ENCODE peak calls at places on chromosomes 11 and 22, in eight cellular contexts. A is HFFc6, N is D721Med, H is tibial nerve, G is AG10803, L is sigmoid colon, P is SK-N-SH, O is A549. M is an unnamed sample.

GRCh38 chr11:127037001-127037400 is 36.4 kb upstream of the KIRREL3 start:
- DNase-seq in A (no peak), N (no peak), H (no peak), G (no peak), L (no peak), P (no peak), O (no peak), M (no peak)

GRCh38 chr11:64358907-64359711 is at the start of gene RPS6KA4:
- DNase-seq in A (peak), N (peak), H (peak), G (peak), L (no peak), P (peak), O (peak), M (peak)

GRCh38 chr11:35166369-35167360 is 27.7 kb downstream of the CD44 start:
- DNase-seq in A (peak), N (no peak), H (no peak), G (peak), L (peak), P (no peak), O (peak), M (peak)

GRCh38 chr11:45852018-45852711 is 4.9 kb downstream of the CRY2 start:
- DNase-seq in A (no peak), N (no peak), H (no peak), G (peak), L (no peak), P (no peak), O (no peak), M (no peak)

GRCh38 chr22:33302549-33302948 is 244.4 kb upstream of the SYN3 start:
- DNase-seq in A (no peak), N (no peak), H (no peak), G (no peak), L (no peak), P (no peak), O (peak), M (no peak)

GRCh38 chr22:27391092-27391770 is 410.3 kb downstream of the MN1 start:
- DNase-seq in A (no peak), N (no peak), H (no peak), G (no peak), L (peak), P (no peak), O (no peak), M (peak)

GRCh38 chr22:32482708-32483107 is 8.1 kb downstream of the FBXO7 start:
- DNase-seq in A (no peak), N (no peak), H (no peak), G (no peak), L (no peak), P (no peak), O (no peak), M (peak)

GRCh38 chr22:45402466-45402865 is 10.9 kb downstream of the SMC1B start:
- DNase-seq in A (no peak), N (no peak), H (no peak), G (no peak), L (no peak), P (no peak), O (no peak), M (no peak)

GRCh38 chr22:42229455-42230149 is 40.9 kb downstream of the TCF20 start:
- DNase-seq in A (no peak), N (no peak), H (no peak), G (peak), L (peak), P (no peak), O (no peak), M (peak)

GRCh38 chr11:127789887-127790286 is 789.3 kb upstream of the KIRREL3 start:
- DNase-seq in A (no peak), N (no peak), H (no peak), G (no peak), L (no peak), P (peak), O (no peak), M (no peak)

GRCh38 chr11:127074151-127074761 is 73.7 kb upstream of the KIRREL3 start:
- DNase-seq in A (peak), N (no peak), H (no peak), G (peak), L (no peak), P (peak), O (peak), M (peak)

GRCh38 chr11:117970400-117971024 is 15.7 kb upstream of the IL10RA start:
- DNase-seq in A (no peak), N (no peak), H (no peak), G (no peak), L (no peak), P (no peak), O (no peak), M (no peak)

GRCh38 chr11:13777341-13777985 is 109.0 kb downstream of the FAR1 start:
- DNase-seq in A (no peak), N (no peak), H (no peak), G (no peak), L (no peak), P (no peak), O (no peak), M (no peak)

GRCh38 chr22:19757140-19757984 is 3.2 kb upstream of the TBX1 start:
- DNase-seq in A (no peak), N (no peak), H (no peak), G (no peak), L (no peak), P (no peak), O (no peak), M (no peak)

GRCh38 chr22:23248583-23248982 is 68.3 kb downstream of the BCR start:
- DNase-seq in A (no peak), N (no peak), H (no peak), G (peak), L (no peak), P (no peak), O (no peak), M (peak)

GRCh38 chr11:1372660-1373059 is 17.1 kb upstream of the BRSK2 start:
- DNase-seq in A (no peak), N (no peak), H (no peak), G (no peak), L (no peak), P (no peak), O (no peak), M (no peak)

GRCh38 chr11:62688481-62688880 is 849 bp downstream of the LRRN4CL start:
- DNase-seq in A (no peak), N (no peak), H (no peak), G (peak), L (no peak), P (no peak), O (no peak), M (no peak)

GRCh38 chr11:34065505-34066203 is 14.1 kb downstream of the CAPRIN1 start:
- DNase-seq in A (peak), N (no peak), H (no peak), G (no peak), L (no peak), P (no peak), O (no peak), M (peak)

GRCh38 chr11:61513143-61513740 is 4.7 kb downstream of the LRRC10B start:
- DNase-seq in A (no peak), N (no peak), H (no peak), G (no peak), L (no peak), P (no peak), O (no peak), M (no peak)

GRCh38 chr11:70481625-70482528 is 83.5 kb downstream of the CTTN start:
- DNase-seq in A (peak), N (no peak), H (no peak), G (peak), L (no peak), P (no peak), O (peak), M (peak)

GRCh38 chr22:27407369-27407985 is 394.1 kb downstream of the MN1 start:
- DNase-seq in A (no peak), N (no peak), H (no peak), G (no peak), L (no peak), P (no peak), O (no peak), M (no peak)

GRCh38 chr22:42752230-42752746 is 31.6 kb upstream of the A4GALT start:
- DNase-seq in A (no peak), N (no peak), H (no peak), G (no peak), L (no peak), P (peak), O (no peak), M (no peak)

GRCh38 chr11:90594658-90595057 is 371.8 kb upstream of the CHORDC1 start:
- DNase-seq in A (no peak), N (no peak), H (no peak), G (no peak), L (no peak), P (peak), O (no peak), M (no peak)

GRCh38 chr11:106482920-106483761 is 405.7 kb downstream of the AASDHPPT start:
- DNase-seq in A (no peak), N (no peak), H (no peak), G (peak), L (no peak), P (no peak), O (no peak), M (peak)

GRCh38 chr11:117833401-117833891 is 8.9 kb upstream of the FXYD2 start:
- DNase-seq in A (no peak), N (no peak), H (no peak), G (no peak), L (peak), P (peak), O (no peak), M (no peak)

GRCh38 chr22:46363611-46364321 is 28.3 kb downstream of the TRMU start:
- DNase-seq in A (no peak), N (no peak), H (no peak), G (no peak), L (peak), P (peak), O (no peak), M (no peak)

GRCh38 chr11:2901196-2901796 is 15.7 kb upstream of the CDKN1C start:
- DNase-seq in A (no peak), N (no peak), H (no peak), G (no peak), L (no peak), P (no peak), O (no peak), M (no peak)

GRCh38 chr11:2902784-2903671 is 17.5 kb upstream of the CDKN1C start:
- DNase-seq in A (no peak), N (no peak), H (no peak), G (no peak), L (no peak), P (no peak), O (no peak), M (no peak)

GRCh38 chr11:2901854-2902783 is 16.5 kb upstream of the CDKN1C start:
- DNase-seq in A (peak), N (peak), H (peak), G (peak), L (peak), P (peak), O (peak), M (peak)

GRCh38 chr11:2904153-2905052 is 18.8 kb upstream of the CDKN1C start:
- DNase-seq in A (no peak), N (no peak), H (no peak), G (no peak), L (no peak), P (no peak), O (no peak), M (no peak)

DNA sequence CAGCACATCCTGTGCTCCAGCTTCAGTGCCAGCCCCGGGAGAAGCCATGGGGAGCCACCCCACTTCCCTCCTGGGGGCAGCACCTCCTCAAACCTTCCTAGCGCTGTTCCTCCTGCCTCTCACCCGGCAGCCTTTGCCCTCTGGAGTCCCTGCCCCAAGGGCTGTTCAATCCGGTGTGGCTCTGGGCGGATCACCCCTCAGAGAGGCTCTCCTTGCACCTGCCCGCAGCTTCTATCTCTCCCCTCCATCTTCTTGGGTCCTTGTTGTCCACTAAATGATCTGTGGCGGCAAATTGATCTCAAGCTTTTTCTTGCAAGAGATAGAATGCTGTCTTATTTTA is 18.1 kb upstream of the CDKN1C start:
- DNase-seq in A (no peak), N (no peak), H (no peak), G (no peak), L (no peak), P (no peak), O (no peak), M (no peak)
- TF ChIP-seq CTCF in A (no peak), N (no peak), H (no peak), G (no peak), L (no peak), P (no peak), O (peak), M (no peak)

GRCh38 chr11:125679397-125679796 is 1.2 kb downstream of the ACRV1 start:
- DNase-seq in A (no peak), N (no peak), H (no peak), G (peak), L (no peak), P (no peak), O (no peak), M (no peak)
- TF ChIP-seq CTCF in A (peak), N (peak), H (no peak), G (peak), L (no peak), P (peak), O (peak), M (peak)

GRCh38 chr11:18521123-18521522 is 5.6 kb downstream of the TSG101 start:
- DNase-seq in A (no peak), N (no peak), H (no peak), G (no peak), L (no peak), P (no peak), O (no peak), M (no peak)
- TF ChIP-seq CTCF in A (no peak), N (no peak), H (no peak), G (no peak), L (no peak), P (no peak), O (no peak), M (no peak)

GRCh38 chr11:65932558-65932919 is 12.7 kb upstream of the TSGA10IP start:
- DNase-seq in A (peak), N (no peak), H (no peak), G (peak), L (no peak), P (no peak), O (peak), M (no peak)
- TF ChIP-seq CTCF in A (peak), N (no peak), H (no peak), G (no peak), L (no peak), P (no peak), O (peak), M (no peak)

GRCh38 chr22:40432625-40433024 is 62.2 kb downstream of the SGSM3 start:
- DNase-seq in A (no peak), N (no peak), H (no peak), G (no peak), L (no peak), P (no peak), O (no peak), M (no peak)

GRCh38 chr22:40434101-40434500 is 63.7 kb downstream of the SGSM3 start:
- DNase-seq in A (no peak), N (no peak), H (no peak), G (peak), L (no peak), P (no peak), O (no peak), M (peak)

GRCh38 chr22:40432167-40432566 is 61.8 kb downstream of the SGSM3 start:
- DNase-seq in A (no peak), N (no peak), H (no peak), G (no peak), L (no peak), P (no peak), O (no peak), M (no peak)

GRCh38 chr22:40434745-40435144 is 64.4 kb downstream of the SGSM3 start:
- DNase-seq in A (no peak), N (no peak), H (no peak), G (no peak), L (no peak), P (no peak), O (no peak), M (no peak)

DNA sequence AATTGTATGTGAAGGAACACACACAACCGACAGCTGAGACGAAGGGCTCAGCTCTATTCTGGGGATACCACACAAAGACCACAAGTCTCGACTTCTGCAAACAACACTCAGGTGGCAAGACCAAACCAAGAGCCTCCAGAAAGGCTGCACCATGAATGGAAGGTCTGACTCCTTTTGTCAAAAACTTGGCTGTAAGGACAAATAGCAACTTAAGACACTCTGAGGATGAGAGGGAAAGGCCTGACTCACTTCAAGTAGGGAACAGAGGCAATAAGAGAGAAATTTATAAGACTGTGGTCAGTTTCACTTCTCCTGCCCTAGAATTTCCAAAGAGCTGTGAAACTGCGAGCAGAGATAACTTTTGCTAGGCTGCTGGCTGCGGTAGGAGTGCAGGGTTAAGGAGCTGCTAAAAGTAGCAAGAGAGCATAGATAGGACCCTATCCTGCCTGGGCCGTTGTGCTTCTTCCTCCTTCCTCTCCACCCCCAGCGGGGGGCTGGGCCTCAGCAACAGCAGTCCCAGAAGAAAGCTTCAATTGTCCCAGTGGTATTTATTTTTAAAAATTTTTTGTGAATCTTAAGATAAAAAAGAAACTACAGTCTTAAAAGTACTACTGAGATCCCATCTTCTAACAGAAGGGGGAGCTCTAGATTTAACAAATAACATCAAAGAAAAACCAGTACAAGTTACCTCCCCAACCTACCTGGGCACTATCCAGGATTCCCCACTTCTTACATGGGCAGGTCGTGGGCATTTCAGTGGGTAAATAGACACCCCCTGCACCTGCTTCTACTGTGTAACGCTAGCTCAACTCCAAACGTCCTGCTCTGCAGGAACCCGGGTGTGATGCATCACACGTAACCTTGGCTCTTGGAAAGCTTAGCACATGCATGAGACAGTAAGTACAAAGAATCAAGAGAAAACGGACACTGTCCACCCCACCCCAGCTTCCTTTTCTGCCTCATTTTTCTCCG is 66.4 kb downstream of the SGSM3 start:
- DNase-seq in A (peak), N (no peak), H (no peak), G (peak), L (no peak), P (peak), O (peak), M (peak)
- TF ChIP-seq CTCF in A (peak), N (peak), H (peak), G (peak), L (peak), P (peak), O (peak), M (peak)

GRCh38 chr11:116736763-116737162 is 36.0 kb downstream of the BUD13 start:
- DNase-seq in A (peak), N (no peak), H (no peak), G (no peak), L (no peak), P (no peak), O (peak), M (no peak)
- TF ChIP-seq CTCF in A (peak), N (no peak), H (no peak), G (no peak), L (no peak), P (no peak), O (no peak), M (no peak)

GRCh38 chr22:49027122-49027670 is 800.5 kb downstream of the BRD1 start:
- DNase-seq in A (no peak), N (no peak), H (no peak), G (no peak), L (no peak), P (no peak), O (no peak), M (no peak)

GRCh38 chr22:49028111-49028510 is 799.6 kb downstream of the BRD1 start:
- DNase-seq in A (no peak), N (no peak), H (no peak), G (no peak), L (no peak), P (no peak), O (no peak), M (no peak)

GRCh38 chr22:49024775-49025440 is 802.8 kb downstream of the BRD1 start:
- DNase-seq in A (no peak), N (no peak), H (no peak), G (no peak), L (peak), P (no peak), O (no peak), M (no peak)

GRCh38 chr22:49025791-49026475 is 801.7 kb downstream of the BRD1 start:
- DNase-seq in A (no peak), N (no peak), H (no peak), G (no peak), L (peak), P (no peak), O (no peak), M (no peak)

DNA sequence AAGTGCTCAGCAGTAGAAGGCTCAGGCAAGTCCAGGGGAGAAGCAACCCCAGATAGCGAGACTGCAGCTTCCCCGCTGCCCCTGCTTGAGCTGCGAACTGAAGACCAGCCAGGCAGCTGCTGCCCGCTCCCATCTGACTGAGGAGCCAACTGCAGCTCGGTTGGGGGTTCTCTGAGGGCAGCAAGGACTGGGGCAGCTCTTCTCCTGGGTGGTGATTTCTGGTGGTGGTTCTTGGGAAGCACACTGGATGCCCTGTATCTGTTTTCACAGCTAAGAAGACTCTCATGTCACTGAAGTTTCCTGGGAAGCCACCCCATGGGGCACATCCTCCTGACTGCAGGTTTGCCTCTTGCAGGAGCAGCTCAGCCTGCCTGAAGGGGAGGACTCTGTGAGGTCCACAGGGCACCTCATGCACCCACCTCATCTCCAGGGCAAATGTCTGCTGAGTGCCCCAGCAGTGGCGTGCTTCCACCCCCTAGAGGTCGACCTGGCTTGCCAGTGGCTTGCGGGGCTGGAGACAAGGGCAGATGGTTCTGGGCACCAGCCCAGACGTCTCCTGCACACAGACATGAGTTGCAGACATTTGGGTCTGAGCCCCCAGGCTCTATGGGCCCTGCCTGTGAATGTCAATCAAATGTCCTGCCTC is 801.1 kb downstream of the BRD1 start:
- DNase-seq in A (no peak), N (no peak), H (no peak), G (no peak), L (no peak), P (peak), O (peak), M (no peak)
- TF ChIP-seq CTCF in A (no peak), N (peak), H (peak), G (no peak), L (no peak), P (no peak), O (peak), M (no peak)

M was measured in astrocyte.